ENCODE peak calls at places on chromosomes 2 and 18, in nine cellular contexts. One of them, this sample, is unnamed.

GRCh38 chr2:207719008-207719407 is 7.6 kb downstream of the CCNYL1 start:
- DNase-seq in tibial nerve: no peak
- DNase-seq in left lung: no peak
- DNase-seq in IMR-90: no peak
- DNase-seq in psoas muscle: no peak
- DNase-seq in fibroblast of pulmonary artery: no peak
- DNase-seq in lung: no peak
- DNase-seq in colonic mucosa: no peak
- DNase-seq in choroid plexus epithelial cell: no peak
- DNase-seq in this sample: no peak

GRCh38 chr2:48126180-48126579 is 219.9 kb upstream of the FBXO11 start:
- DNase-seq in IMR-90: peak
- DNase-seq in psoas muscle: no peak
- DNase-seq in left lung: peak
- DNase-seq in tibial nerve: no peak
- DNase-seq in lung: no peak
- DNase-seq in colonic mucosa: no peak
- DNase-seq in choroid plexus epithelial cell: peak
- DNase-seq in fibroblast of pulmonary artery: peak
- DNase-seq in this sample: no peak

GRCh38 chr2:195898505-195898904 is 170.1 kb downstream of the DNAH7 start:
- DNase-seq in choroid plexus epithelial cell: peak
- DNase-seq in tibial nerve: peak
- DNase-seq in fibroblast of pulmonary artery: peak
- DNase-seq in lung: peak
- DNase-seq in colonic mucosa: peak
- DNase-seq in left lung: peak
- DNase-seq in psoas muscle: no peak
- DNase-seq in IMR-90: peak
- DNase-seq in this sample: peak

GRCh38 chr2:238091426-238092060 is 8.6 kb upstream of the ESPNL start:
- DNase-seq in IMR-90: no peak
- DNase-seq in left lung: no peak
- DNase-seq in tibial nerve: no peak
- DNase-seq in psoas muscle: no peak
- DNase-seq in fibroblast of pulmonary artery: no peak
- DNase-seq in lung: no peak
- DNase-seq in colonic mucosa: no peak
- DNase-seq in choroid plexus epithelial cell: no peak
- DNase-seq in this sample: no peak

GRCh38 chr18:2442726-2443275 is 128.5 kb downstream of the METTL4 start:
- DNase-seq in psoas muscle: no peak
- DNase-seq in tibial nerve: no peak
- DNase-seq in IMR-90: peak
- DNase-seq in left lung: no peak
- DNase-seq in fibroblast of pulmonary artery: peak
- DNase-seq in choroid plexus epithelial cell: peak
- DNase-seq in lung: no peak
- DNase-seq in colonic mucosa: no peak
- DNase-seq in this sample: no peak

GRCh38 chr2:177147093-177147694 is 65.4 kb upstream of the HNRNPA3 start:
- DNase-seq in colonic mucosa: no peak
- DNase-seq in choroid plexus epithelial cell: peak
- DNase-seq in fibroblast of pulmonary artery: peak
- DNase-seq in IMR-90: peak
- DNase-seq in left lung: no peak
- DNase-seq in psoas muscle: no peak
- DNase-seq in tibial nerve: peak
- DNase-seq in lung: no peak
- DNase-seq in this sample: peak

GRCh38 chr2:10841547-10842219 is 29.1 kb upstream of the PDIA6 start:
- DNase-seq in left lung: no peak
- DNase-seq in colonic mucosa: no peak
- DNase-seq in IMR-90: no peak
- DNase-seq in tibial nerve: no peak
- DNase-seq in fibroblast of pulmonary artery: no peak
- DNase-seq in choroid plexus epithelial cell: no peak
- DNase-seq in lung: no peak
- DNase-seq in psoas muscle: no peak
- DNase-seq in this sample: no peak

GRCh38 chr2:61425605-61426155 is 45.2 kb downstream of the USP34 start:
- DNase-seq in tibial nerve: no peak
- DNase-seq in colonic mucosa: no peak
- DNase-seq in choroid plexus epithelial cell: no peak
- DNase-seq in fibroblast of pulmonary artery: no peak
- DNase-seq in lung: no peak
- DNase-seq in IMR-90: no peak
- DNase-seq in psoas muscle: no peak
- DNase-seq in left lung: no peak
- DNase-seq in this sample: no peak

GRCh38 chr2:1563943-1564342 is 150.7 kb downstream of the TPO start:
- DNase-seq in lung: no peak
- DNase-seq in choroid plexus epithelial cell: no peak
- DNase-seq in left lung: no peak
- DNase-seq in fibroblast of pulmonary artery: no peak
- DNase-seq in tibial nerve: no peak
- DNase-seq in psoas muscle: no peak
- DNase-seq in colonic mucosa: no peak
- DNase-seq in IMR-90: no peak
- DNase-seq in this sample: no peak

GRCh38 chr2:238262496-238263122 is 22.8 kb upstream of the HES6 start:
- DNase-seq in tibial nerve: no peak
- DNase-seq in lung: no peak
- DNase-seq in colonic mucosa: no peak
- DNase-seq in choroid plexus epithelial cell: no peak
- DNase-seq in fibroblast of pulmonary artery: no peak
- DNase-seq in IMR-90: no peak
- DNase-seq in left lung: no peak
- DNase-seq in psoas muscle: peak
- DNase-seq in this sample: no peak

GRCh38 chr2:42367835-42368234 is 6.8 kb upstream of the COX7A2L start:
- DNase-seq in choroid plexus epithelial cell: peak
- DNase-seq in left lung: no peak
- DNase-seq in IMR-90: peak
- DNase-seq in tibial nerve: no peak
- DNase-seq in fibroblast of pulmonary artery: no peak
- DNase-seq in psoas muscle: no peak
- DNase-seq in colonic mucosa: no peak
- DNase-seq in lung: no peak
- DNase-seq in this sample: no peak

GRCh38 chr2:23351388-23352141 is 33.4 kb upstream of the KLHL29 start:
- DNase-seq in fibroblast of pulmonary artery: peak
- DNase-seq in choroid plexus epithelial cell: peak
- DNase-seq in lung: peak
- DNase-seq in left lung: peak
- DNase-seq in tibial nerve: peak
- DNase-seq in psoas muscle: peak
- DNase-seq in colonic mucosa: peak
- DNase-seq in IMR-90: peak
- DNase-seq in this sample: no peak

GRCh38 chr2:239966029-239966847 is 58.9 kb downstream of the NDUFA10 start:
- DNase-seq in fibroblast of pulmonary artery: no peak
- DNase-seq in left lung: no peak
- DNase-seq in lung: no peak
- DNase-seq in choroid plexus epithelial cell: no peak
- DNase-seq in IMR-90: no peak
- DNase-seq in colonic mucosa: no peak
- DNase-seq in tibial nerve: no peak
- DNase-seq in psoas muscle: peak
- DNase-seq in this sample: no peak

GRCh38 chr2:71331581-71332412 is at the start of gene ZNF638:
- DNase-seq in colonic mucosa: peak
- DNase-seq in tibial nerve: peak
- DNase-seq in fibroblast of pulmonary artery: peak
- DNase-seq in left lung: peak
- DNase-seq in choroid plexus epithelial cell: peak
- DNase-seq in psoas muscle: peak
- DNase-seq in lung: peak
- DNase-seq in IMR-90: peak
- DNase-seq in this sample: peak

GRCh38 chr2:226888378-226888915 is 52.6 kb downstream of the RHBDD1 start:
- DNase-seq in psoas muscle: no peak
- DNase-seq in left lung: no peak
- DNase-seq in colonic mucosa: no peak
- DNase-seq in IMR-90: no peak
- DNase-seq in fibroblast of pulmonary artery: no peak
- DNase-seq in choroid plexus epithelial cell: peak
- DNase-seq in lung: no peak
- DNase-seq in tibial nerve: no peak
- DNase-seq in this sample: no peak

GRCh38 chr2:237336131-237336530 is 77.8 kb downstream of the COL6A3 start:
- DNase-seq in IMR-90: no peak
- DNase-seq in lung: no peak
- DNase-seq in tibial nerve: no peak
- DNase-seq in fibroblast of pulmonary artery: no peak
- DNase-seq in psoas muscle: no peak
- DNase-seq in choroid plexus epithelial cell: no peak
- DNase-seq in colonic mucosa: no peak
- DNase-seq in left lung: no peak
- DNase-seq in this sample: no peak

GRCh38 chr2:108288534-108289106 is at the start of gene SULT1C2:
- DNase-seq in left lung: peak
- DNase-seq in IMR-90: peak
- DNase-seq in choroid plexus epithelial cell: peak
- DNase-seq in colonic mucosa: peak
- DNase-seq in fibroblast of pulmonary artery: no peak
- DNase-seq in lung: no peak
- DNase-seq in psoas muscle: no peak
- DNase-seq in tibial nerve: no peak
- DNase-seq in this sample: no peak

GRCh38 chr2:229235136-229235914 is 35.8 kb downstream of the PID1 start:
- DNase-seq in left lung: no peak
- DNase-seq in choroid plexus epithelial cell: peak
- DNase-seq in psoas muscle: no peak
- DNase-seq in lung: no peak
- DNase-seq in tibial nerve: peak
- DNase-seq in fibroblast of pulmonary artery: peak
- DNase-seq in IMR-90: peak
- DNase-seq in colonic mucosa: no peak
- DNase-seq in this sample: no peak

GRCh38 chr2:175366814-175367213 is 185.3 kb upstream of the ATP5MC3 start:
- DNase-seq in left lung: no peak
- DNase-seq in lung: no peak
- DNase-seq in psoas muscle: no peak
- DNase-seq in fibroblast of pulmonary artery: peak
- DNase-seq in IMR-90: peak
- DNase-seq in tibial nerve: peak
- DNase-seq in choroid plexus epithelial cell: peak
- DNase-seq in colonic mucosa: peak
- DNase-seq in this sample: no peak

DNA sequence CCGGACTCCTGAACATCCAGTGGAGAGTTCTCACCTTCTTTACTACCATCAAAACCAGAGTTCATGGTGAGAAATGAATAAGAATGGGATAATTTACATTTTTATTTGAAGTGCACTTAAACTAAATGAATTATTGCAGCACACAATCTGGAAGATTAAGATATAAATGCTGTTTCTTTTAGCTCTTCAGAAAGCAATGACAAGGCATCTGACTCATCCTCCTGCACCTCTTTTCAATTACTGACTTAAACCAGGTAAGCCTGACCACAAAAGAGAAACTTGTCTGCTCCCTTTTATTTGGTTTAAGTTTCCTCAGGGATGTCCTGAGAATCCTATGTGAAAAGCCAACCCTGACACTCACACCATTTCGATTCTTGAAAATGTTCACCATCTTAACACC is 720 bp upstream of the DSC2 start:
- DNase-seq in IMR-90: no peak
- DNase-seq in left lung: no peak
- DNase-seq in colonic mucosa: no peak
- DNase-seq in choroid plexus epithelial cell: no peak
- DNase-seq in tibial nerve: no peak
- DNase-seq in lung: no peak
- DNase-seq in fibroblast of pulmonary artery: no peak
- DNase-seq in psoas muscle: no peak
- DNase-seq in this sample: no peak
- H3K4me3 ChIP-seq in IMR-90: no peak
- H3K4me3 ChIP-seq in left lung: no peak
- H3K4me3 ChIP-seq in colonic mucosa: no peak
- H3K4me3 ChIP-seq in choroid plexus epithelial cell: no peak
- H3K4me3 ChIP-seq in tibial nerve: no peak
- H3K4me3 ChIP-seq in lung: no peak
- H3K4me3 ChIP-seq in fibroblast of pulmonary artery: no peak
- H3K4me3 ChIP-seq in psoas muscle: no peak
- H3K4me3 ChIP-seq in this sample: no peak

GRCh38 chr2:64609229-64609994 is 44.3 kb downstream of the SERTAD2 start:
- DNase-seq in psoas muscle: peak
- DNase-seq in lung: peak
- DNase-seq in colonic mucosa: peak
- DNase-seq in tibial nerve: no peak
- DNase-seq in fibroblast of pulmonary artery: peak
- DNase-seq in choroid plexus epithelial cell: peak
- DNase-seq in IMR-90: peak
- DNase-seq in left lung: peak
- DNase-seq in this sample: no peak
- TF ChIP-seq CTCF in psoas muscle: peak
- TF ChIP-seq CTCF in lung: peak
- TF ChIP-seq CTCF in colonic mucosa: no peak
- TF ChIP-seq CTCF in tibial nerve: peak
- TF ChIP-seq CTCF in fibroblast of pulmonary artery: no peak
- TF ChIP-seq CTCF in choroid plexus epithelial cell: peak
- TF ChIP-seq CTCF in IMR-90: peak
- TF ChIP-seq CTCF in left lung: peak
- TF ChIP-seq CTCF in this sample: peak

GRCh38 chr2:24490674-24491625 is at the start of gene NCOA1:
- DNase-seq in tibial nerve: peak
- DNase-seq in left lung: peak
- DNase-seq in psoas muscle: peak
- DNase-seq in lung: peak
- DNase-seq in IMR-90: peak
- DNase-seq in fibroblast of pulmonary artery: peak
- DNase-seq in choroid plexus epithelial cell: peak
- DNase-seq in colonic mucosa: peak
- DNase-seq in this sample: no peak
- H3K4me3 ChIP-seq in tibial nerve: peak
- H3K4me3 ChIP-seq in left lung: peak
- H3K4me3 ChIP-seq in psoas muscle: peak
- H3K4me3 ChIP-seq in lung: peak
- H3K4me3 ChIP-seq in IMR-90: peak
- H3K4me3 ChIP-seq in fibroblast of pulmonary artery: peak
- H3K4me3 ChIP-seq in choroid plexus epithelial cell: peak
- H3K4me3 ChIP-seq in colonic mucosa: peak
- H3K4me3 ChIP-seq in this sample: peak

DNA sequence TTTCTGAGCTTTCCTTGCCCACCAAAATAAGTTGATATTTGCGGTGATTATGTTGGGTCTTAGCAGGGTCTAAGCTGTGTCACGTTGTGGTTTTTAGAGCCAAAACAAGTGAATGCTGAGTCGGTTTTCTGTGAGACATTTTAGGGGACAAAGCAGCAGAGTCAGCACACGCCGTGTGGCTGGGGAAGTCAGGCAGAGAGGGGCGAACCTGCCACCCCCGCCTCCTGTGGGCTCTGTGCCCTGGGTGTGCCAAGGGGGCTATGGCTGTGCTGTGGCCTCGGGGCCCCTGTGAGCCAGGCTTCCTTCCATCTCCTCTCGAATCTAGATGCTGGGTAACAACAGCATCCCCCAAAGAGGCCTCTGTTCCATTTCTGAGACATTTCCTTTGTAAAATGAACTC is 30.8 kb upstream of the TMEM87B start:
- DNase-seq in psoas muscle: no peak
- DNase-seq in lung: no peak
- DNase-seq in tibial nerve: no peak
- DNase-seq in fibroblast of pulmonary artery: no peak
- DNase-seq in colonic mucosa: no peak
- DNase-seq in left lung: no peak
- DNase-seq in IMR-90: no peak
- DNase-seq in choroid plexus epithelial cell: no peak
- DNase-seq in this sample: no peak
- TF ChIP-seq CTCF in psoas muscle: no peak
- TF ChIP-seq CTCF in lung: no peak
- TF ChIP-seq CTCF in tibial nerve: no peak
- TF ChIP-seq CTCF in fibroblast of pulmonary artery: no peak
- TF ChIP-seq CTCF in colonic mucosa: no peak
- TF ChIP-seq CTCF in left lung: no peak
- TF ChIP-seq CTCF in IMR-90: no peak
- TF ChIP-seq CTCF in choroid plexus epithelial cell: no peak
- TF ChIP-seq CTCF in this sample: no peak

This sample was measured in AG04449.